ENCODE peak calls at places on chromosomes 7 and 10, in five cellular contexts. One of them, this sample, is unnamed.

GRCh38 chr10:132866601-132867381 is 75.6 kb downstream of the CFAP46 start:
- DNase-seq in AG08396: no peak
- DNase-seq in T-cell: no peak
- DNase-seq in adrenal gland: no peak
- DNase-seq in stimulated activated CD4-positive, alpha-beta T cell treated with anti-CD3 and anti-CD28 coated beads, TNF-alpha, amount 100 ng/mL, for 24 hours: no peak
- DNase-seq in this sample: no peak

GRCh38 chr7:117193564-117193963 is 129.3 kb downstream of the WNT2 start:
- DNase-seq in adrenal gland: no peak
- DNase-seq in T-cell: no peak
- DNase-seq in stimulated activated CD4-positive, alpha-beta T cell treated with anti-CD3 and anti-CD28 coated beads, TNF-alpha, amount 100 ng/mL, for 24 hours: no peak
- DNase-seq in AG08396: peak
- DNase-seq in this sample: no peak

GRCh38 chr7:80876894-80877414 is 41.9 kb downstream of the SEMA3C start:
- DNase-seq in AG08396: no peak
- DNase-seq in T-cell: no peak
- DNase-seq in adrenal gland: no peak
- DNase-seq in stimulated activated CD4-positive, alpha-beta T cell treated with anti-CD3 and anti-CD28 coated beads, TNF-alpha, amount 100 ng/mL, for 24 hours: no peak
- DNase-seq in this sample: no peak

GRCh38 chr10:78977761-78978305 is 90.9 kb upstream of the ZMIZ1 start:
- DNase-seq in T-cell: no peak
- DNase-seq in adrenal gland: peak
- DNase-seq in AG08396: peak
- DNase-seq in stimulated activated CD4-positive, alpha-beta T cell treated with anti-CD3 and anti-CD28 coated beads, TNF-alpha, amount 100 ng/mL, for 24 hours: no peak
- DNase-seq in this sample: no peak

GRCh38 chr7:5426226-5426475 is 2.5 kb upstream of the TNRC18 start:
- DNase-seq in stimulated activated CD4-positive, alpha-beta T cell treated with anti-CD3 and anti-CD28 coated beads, TNF-alpha, amount 100 ng/mL, for 24 hours: no peak
- DNase-seq in AG08396: no peak
- DNase-seq in adrenal gland: peak
- DNase-seq in T-cell: no peak
- DNase-seq in this sample: no peak

GRCh38 chr10:72800000-72800740 is 93.4 kb upstream of the OIT3 start:
- DNase-seq in AG08396: no peak
- DNase-seq in stimulated activated CD4-positive, alpha-beta T cell treated with anti-CD3 and anti-CD28 coated beads, TNF-alpha, amount 100 ng/mL, for 24 hours: no peak
- DNase-seq in T-cell: no peak
- DNase-seq in adrenal gland: no peak
- DNase-seq in this sample: no peak

GRCh38 chr10:70809011-70809611 is 6.6 kb upstream of the SGPL1 start:
- DNase-seq in adrenal gland: no peak
- DNase-seq in T-cell: no peak
- DNase-seq in stimulated activated CD4-positive, alpha-beta T cell treated with anti-CD3 and anti-CD28 coated beads, TNF-alpha, amount 100 ng/mL, for 24 hours: no peak
- DNase-seq in AG08396: no peak
- DNase-seq in this sample: peak

GRCh38 chr10:73771722-73772279 is 10.0 kb upstream of the CHCHD1 start:
- DNase-seq in adrenal gland: peak
- DNase-seq in stimulated activated CD4-positive, alpha-beta T cell treated with anti-CD3 and anti-CD28 coated beads, TNF-alpha, amount 100 ng/mL, for 24 hours: peak
- DNase-seq in AG08396: peak
- DNase-seq in T-cell: peak
- DNase-seq in this sample: peak

This sample was measured in testis.